ENCODE peak calls at places on chromosomes 12 and 14, in five cellular contexts. W, C, G, Y and S are unnamed samples.

GRCh38 chr14:85599939-85600338 is 70.0 kb downstream of the FLRT2 start:
- ATAC-seq in G (no peak), W (no peak), Y (peak; percentile 52), C (peak; percentile 40), S (no peak)

GRCh38 chr12:47834199-47835016 is 14.7 kb upstream of the HDAC7 start:
- ATAC-seq in G (no peak), Y (no peak), C (no peak), W (no peak), S (no peak)

GRCh38 chr12:1592444-1593231 is 1.7 kb downstream of the FBXL14 start:
- ATAC-seq in Y (peak; percentile 1), W (peak; percentile 36), G (peak; percentile 5), C (peak; percentile 35), S (peak; percentile 41)

GRCh38 chr12:39628836-39629235 is 9.2 kb upstream of the ABCD2 start:
- ATAC-seq in Y (no peak), W (no peak), G (no peak), C (no peak), S (no peak)

GRCh38 chr14:53766106-53766505 is 190.5 kb downstream of the BMP4 start:
- ATAC-seq in W (no peak), G (no peak), Y (no peak), C (no peak), S (no peak)

GRCh38 chr12:54352022-54352531 is 12.2 kb downstream of the GPR84 start:
- ATAC-seq in W (peak; percentile 75), G (peak; percentile 41), Y (peak; percentile 64), C (peak; percentile 67), S (no peak)

GRCh38 chr14:94460631-94461416 is 8.2 kb upstream of the SERPINA11 start:
- ATAC-seq in C (no peak), Y (no peak), G (no peak), W (no peak), S (no peak)

GRCh38 chr12:90854136-90854689 is 100.8 kb downstream of the CCER1 start:
- ATAC-seq in C (peak; percentile 56), W (peak; percentile 69), G (no peak), Y (peak; percentile 59), S (peak; percentile 78)

GRCh38 chr12:6430124-6430989 is 14.4 kb upstream of the CD27 start:
- ATAC-seq in Y (peak; percentile 79), G (peak; percentile 93), W (no peak), C (peak; percentile 96), S (peak; percentile 88)

GRCh38 chr12:45914090-45914489 is 76.3 kb downstream of the SCAF11 start:
- ATAC-seq in G (peak; percentile 26), Y (no peak), C (peak; percentile 65), W (peak; percentile 73), S (peak; percentile 27)

GRCh38 chr14:68986926-68987652 is 8.0 kb upstream of the ACTN1 start:
- ATAC-seq in W (no peak), Y (no peak), C (peak; percentile 62), G (no peak), S (no peak)

GRCh38 chr14:64990939-64991338 is 4.2 kb downstream of the FNTB start:
- ATAC-seq in C (no peak), Y (no peak), G (no peak), W (no peak), S (no peak)

GRCh38 chr12:130965668-130966067 is 12.0 kb downstream of the ADGRD1 start:
- ATAC-seq in W (no peak), Y (no peak), G (no peak), C (no peak), S (no peak)

GRCh38 chr14:106044515-106044914 is 518.1 kb downstream of the TMEM121 start:
- ATAC-seq in C (no peak), W (no peak), Y (no peak), G (no peak), S (no peak)

GRCh38 chr12:89669197-89669596 is 39.4 kb downstream of the ATP2B1 start:
- ATAC-seq in G (no peak), C (no peak), W (no peak), Y (no peak), S (no peak)

GRCh38 chr12:104131609-104132008 is 6.4 kb downstream of the NFYB start:
- ATAC-seq in Y (peak; percentile 33), G (peak; percentile 31), W (no peak), C (no peak), S (no peak)

GRCh38 chr12:102955926-102956737 is 1.3 kb upstream of the ASCL1 start:
- ATAC-seq in G (peak; percentile 59), Y (peak; percentile 83), C (peak; percentile 21), W (peak; percentile 9), S (no peak)

GRCh38 chr14:91755560-91755959 is 23.7 kb upstream of the CATSPERB start:
- ATAC-seq in Y (peak; percentile 62), W (no peak), G (no peak), C (peak; percentile 47), S (peak; percentile 72)

GRCh38 chr12:101414533-101415119 is 7.1 kb upstream of the ARL1 start:
- ATAC-seq in Y (peak; percentile 81), G (no peak), C (no peak), W (no peak), S (peak; percentile 32)

GRCh38 chr12:96364092-96364700 is 36.0 kb downstream of the CDK17 start:
- ATAC-seq in C (no peak), G (no peak), Y (no peak), W (no peak), S (no peak)

GRCh38 chr14:98136420-98136819 is 1135.6 kb downstream of the BCL11B start:
- ATAC-seq in C (no peak), Y (no peak), G (no peak), W (no peak), S (peak; percentile 24)

GRCh38 chr12:128606040-128606439 is 217.7 kb downstream of the SLC15A4 start:
- ATAC-seq in G (no peak), W (no peak), C (no peak), Y (no peak), S (no peak)

GRCh38 chr14:51304956-51305355 is 64.9 kb downstream of the TMX1 start:
- ATAC-seq in Y (peak; percentile 50), W (no peak), C (peak; percentile 62), G (no peak), S (no peak)

GRCh38 chr14:88289214-88289613 is 33.9 kb downstream of the KCNK10 start:
- ATAC-seq in Y (no peak), W (no peak), G (no peak), C (no peak), S (peak; percentile 94)

GRCh38 chr12:100185361-100185894 is 15.2 kb upstream of the ACTR6 start:
- ATAC-seq in W (peak; percentile 39), C (peak; percentile 20), G (peak; percentile 37), Y (no peak), S (peak; percentile 32)